ENCODE peak calls at places on chromosomes 11 and 22, in ten cellular contexts. M is brain microvascular endothelial cell, X is endothelial cell, K is cardiac fibroblast, G is Caco-2, Z is dorsolateral prefrontal cortex, J is foreskin keratinocyte, L is sigmoid colon, D is heart left ventricle, E is colonic mucosa. O is an unnamed sample.

GRCh38 chr11:119843760-119844330 is 114.8 kb upstream of the NECTIN1 start:
- DNase-seq in M (no peak), X (no peak), K (no peak), G (no peak), Z (no peak), J (peak), L (no peak), D (no peak), E (no peak), O (no peak)

GRCh38 chr22:42747701-42748513 is 27.2 kb upstream of the A4GALT start:
- DNase-seq in M (peak), X (no peak), K (peak), G (no peak), Z (no peak), J (peak), L (no peak), D (peak), E (no peak), O (no peak)

GRCh38 chr22:25027552-25027951 is 75.0 kb downstream of the KIAA1671 start:
- DNase-seq in M (no peak), X (no peak), K (peak), G (no peak), Z (no peak), J (peak), L (no peak), D (no peak), E (peak), O (no peak)

GRCh38 chr11:126011220-126011619 is 51.4 kb downstream of the CDON start:
- DNase-seq in M (no peak), X (no peak), K (peak), G (no peak), Z (no peak), J (peak), L (no peak), D (no peak), E (no peak), O (no peak)

GRCh38 chr11:75311858-75312288 is 39.6 kb downstream of the ARRB1 start:
- DNase-seq in M (peak), X (no peak), K (peak), G (no peak), Z (peak), J (no peak), L (peak), D (peak), E (peak), O (no peak)

GRCh38 chr11:36452987-36453386 is 57.1 kb downstream of the TRAF6 start:
- DNase-seq in M (no peak), X (no peak), K (peak), G (no peak), Z (no peak), J (no peak), L (no peak), D (no peak), E (no peak), O (no peak)

GRCh38 chr22:44947029-44947428 is 62.8 kb downstream of the PHF21B start:
- DNase-seq in M (no peak), X (no peak), K (no peak), G (no peak), Z (peak), J (no peak), L (no peak), D (no peak), E (no peak), O (no peak)

GRCh38 chr11:13433437-13433836 is 29.6 kb downstream of the BTBD10 start:
- DNase-seq in M (no peak), X (no peak), K (no peak), G (no peak), Z (no peak), J (no peak), L (no peak), D (no peak), E (no peak), O (no peak)

GRCh38 chr22:46083383-46084350 is 66.7 kb upstream of the PPARA start:
- DNase-seq in M (no peak), X (no peak), K (no peak), G (peak), Z (no peak), J (no peak), L (peak), D (peak), E (no peak), O (no peak)

GRCh38 chr22:29016067-29016938 is 45.3 kb downstream of the C22orf31 start:
- DNase-seq in M (no peak), X (no peak), K (no peak), G (no peak), Z (no peak), J (no peak), L (no peak), D (no peak), E (no peak), O (no peak)

GRCh38 chr11:122656073-122656630 is 630 bp downstream of the UBASH3B start:
- DNase-seq in M (no peak), X (peak), K (peak), G (peak), Z (peak), J (peak), L (peak), D (peak), E (peak), O (no peak)

GRCh38 chr11:837990-838307 is 4.4 kb downstream of the POLR2L start:
- DNase-seq in M (no peak), X (no peak), K (no peak), G (no peak), Z (no peak), J (no peak), L (no peak), D (no peak), E (no peak), O (no peak)

GRCh38 chr11:72812968-72813739 is 1.1 kb upstream of the ATG16L2 start:
- DNase-seq in M (peak), X (peak), K (peak), G (peak), Z (peak), J (peak), L (peak), D (no peak), E (peak), O (no peak)
- TF ChIP-seq CTCF in M (peak), X (peak), K (peak), G (peak), Z (peak), J (peak), L (no peak), D (peak), E (peak), O (no peak)

DNA sequence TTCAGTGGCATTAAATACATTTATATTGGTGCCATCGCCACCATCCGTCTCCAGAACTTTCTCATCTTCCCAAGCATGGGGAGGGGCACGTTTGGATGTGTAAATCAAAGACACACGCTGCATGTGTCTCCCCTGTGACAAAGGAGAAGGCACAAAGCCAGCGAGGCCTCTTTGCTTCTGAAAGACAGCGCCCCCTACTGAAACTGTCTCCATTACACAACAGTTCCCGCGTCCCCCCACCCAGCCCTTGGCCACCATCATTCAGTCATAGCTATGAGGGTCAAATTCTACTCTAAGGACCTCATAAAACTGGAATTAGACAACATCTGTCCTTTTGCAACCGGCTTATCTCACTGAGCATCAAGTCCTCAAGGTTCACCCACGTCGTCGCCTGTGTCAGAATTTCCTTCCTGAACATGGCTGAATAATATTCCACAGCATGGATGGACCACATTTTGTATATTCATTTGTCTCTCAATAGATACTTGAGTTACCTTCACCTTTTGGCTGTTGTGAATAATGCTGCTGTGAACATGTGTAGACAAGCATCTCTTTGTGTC is 64.8 kb downstream of the IGF2 start:
- DNase-seq in M (no peak), X (no peak), K (no peak), G (no peak), Z (no peak), J (peak), L (no peak), D (no peak), E (no peak), O (no peak)
- TF ChIP-seq CTCF in M (peak), X (peak), K (peak), G (peak), Z (no peak), J (peak), L (no peak), D (no peak), E (no peak), O (no peak)

GRCh38 chr11:27184458-27185312 is 144.1 kb downstream of the BBOX1 start:
- DNase-seq in M (no peak), X (no peak), K (no peak), G (no peak), Z (no peak), J (peak), L (no peak), D (no peak), E (no peak), O (no peak)

GRCh38 chr11:27191061-27191460 is 150.4 kb downstream of the BBOX1 start:
- DNase-seq in M (no peak), X (no peak), K (no peak), G (no peak), Z (no peak), J (no peak), L (no peak), D (no peak), E (no peak), O (no peak)

GRCh38 chr11:27183672-27184457 is 143.2 kb downstream of the BBOX1 start:
- DNase-seq in M (peak), X (peak), K (peak), G (peak), Z (peak), J (peak), L (peak), D (peak), E (peak), O (no peak)

GRCh38 chr11:27187848-27188621 is 147.4 kb downstream of the BBOX1 start:
- DNase-seq in M (no peak), X (no peak), K (no peak), G (no peak), Z (no peak), J (no peak), L (no peak), D (no peak), E (peak), O (no peak)

DNA sequence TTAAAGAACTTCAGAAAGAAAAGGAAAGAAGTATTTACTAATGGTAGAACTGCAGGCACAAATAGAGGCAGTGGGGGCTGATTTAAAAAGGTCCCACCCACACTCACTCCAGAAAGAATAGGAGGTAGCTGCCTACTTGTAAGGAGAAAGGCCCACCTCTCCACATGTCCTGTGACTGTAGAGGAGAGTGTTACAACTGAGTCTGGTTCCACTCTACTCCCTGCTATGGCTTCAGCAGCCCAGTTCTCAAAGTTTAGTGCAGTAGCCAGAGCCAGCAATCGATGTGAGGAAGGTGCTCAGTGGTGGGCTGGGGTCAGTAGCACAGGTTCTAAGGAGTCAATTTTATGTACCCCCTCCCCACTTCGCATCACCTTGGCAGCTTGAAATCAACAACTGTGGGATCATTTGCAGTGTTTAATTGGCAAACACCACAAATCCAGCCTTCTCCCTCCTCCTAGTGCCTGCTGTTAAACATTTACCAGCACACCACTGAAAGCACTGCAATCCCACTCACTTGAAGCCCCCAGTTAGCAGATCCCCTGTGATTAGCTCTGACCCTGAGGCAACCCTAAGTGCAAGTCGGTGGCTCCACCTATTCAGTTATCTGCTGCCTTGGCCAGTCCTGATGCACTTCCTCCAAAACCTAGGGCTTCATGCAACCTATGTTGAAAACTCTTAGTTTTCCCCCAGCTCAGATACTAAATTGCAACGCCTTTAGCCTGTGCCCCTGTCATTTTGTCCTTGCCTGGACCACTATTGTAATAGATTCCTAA is 146.6 kb downstream of the BBOX1 start:
- DNase-seq in M (no peak), X (no peak), K (no peak), G (peak), Z (no peak), J (no peak), L (no peak), D (no peak), E (no peak), O (no peak)
- TF ChIP-seq CTCF in M (no peak), X (no peak), K (no peak), G (no peak), Z (no peak), J (no peak), L (no peak), D (no peak), E (no peak), O (no peak)

GRCh38 chr22:37204045-37204655 is 8.1 kb downstream of the SSTR3 start:
- DNase-seq in M (no peak), X (no peak), K (no peak), G (peak), Z (no peak), J (no peak), L (peak), D (no peak), E (no peak), O (no peak)
- TF ChIP-seq CTCF in M (no peak), X (no peak), K (no peak), G (no peak), Z (no peak), J (no peak), L (no peak), D (no peak), E (no peak), O (no peak)

DNA sequence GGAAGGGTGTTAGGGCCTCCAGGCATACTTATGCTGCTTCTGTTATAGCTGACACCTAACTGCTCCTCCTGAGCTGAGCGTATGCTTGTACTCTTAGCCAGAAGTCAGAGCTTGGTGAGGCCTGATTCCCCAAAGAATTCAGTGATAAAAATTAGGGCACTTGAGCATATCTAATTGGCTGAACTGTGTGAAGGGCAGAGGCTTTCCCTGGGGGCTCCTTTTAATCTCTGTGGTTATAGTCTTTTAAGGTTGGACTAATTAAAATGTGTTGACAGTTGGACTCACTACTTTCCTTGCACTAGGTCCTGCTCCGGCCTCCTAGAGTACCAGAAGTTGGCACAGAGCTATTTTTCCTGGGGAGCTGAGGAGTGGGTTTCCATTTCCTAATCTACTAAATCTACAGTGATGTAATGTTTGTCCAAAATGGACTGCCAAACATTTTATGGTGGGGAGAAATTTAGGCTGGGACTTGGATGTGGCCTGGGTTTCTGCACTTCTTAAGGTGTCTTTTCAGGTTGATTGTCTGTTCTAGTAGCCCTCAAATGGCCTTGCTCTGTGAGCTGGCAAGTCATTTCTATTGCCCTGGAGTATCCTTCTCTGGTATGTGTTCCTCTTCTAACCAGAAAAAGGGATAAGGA is 18.4 kb downstream of the STIM1 start:
- DNase-seq in M (no peak), X (no peak), K (no peak), G (no peak), Z (no peak), J (no peak), L (no peak), D (no peak), E (no peak), O (no peak)
- TF ChIP-seq CTCF in M (no peak), X (no peak), K (no peak), G (no peak), Z (no peak), J (no peak), L (no peak), D (no peak), E (no peak), O (no peak)

GRCh38 chr22:20071524-20071972 is 8.5 kb upstream of the DGCR8 start:
- DNase-seq in M (no peak), X (no peak), K (no peak), G (no peak), Z (no peak), J (no peak), L (no peak), D (no peak), E (no peak), O (no peak)

GRCh38 chr22:20080776-20081654 is 974 bp downstream of the DGCR8 start:
- DNase-seq in M (peak), X (peak), K (peak), G (no peak), Z (no peak), J (peak), L (no peak), D (peak), E (peak), O (no peak)

GRCh38 chr22:20080445-20080775 is 369 bp downstream of the DGCR8 start:
- DNase-seq in M (peak), X (peak), K (peak), G (peak), Z (peak), J (no peak), L (peak), D (peak), E (peak), O (no peak)

GRCh38 chr22:20079745-20080444 is at the start of gene DGCR8:
- DNase-seq in M (peak), X (peak), K (peak), G (peak), Z (peak), J (peak), L (peak), D (peak), E (peak), O (peak)

GRCh38 chr22:20076627-20077172 is 3.3 kb upstream of the DGCR8 start:
- DNase-seq in M (no peak), X (no peak), K (no peak), G (no peak), Z (no peak), J (no peak), L (no peak), D (peak), E (no peak), O (no peak)
- TF ChIP-seq CTCF in M (no peak), X (no peak), K (no peak), G (no peak), Z (no peak), J (no peak), L (no peak), D (no peak), E (no peak), O (no peak)

GRCh38 chr22:38413085-38414008 is 41.7 kb downstream of the KCNJ4 start:
- DNase-seq in M (no peak), X (no peak), K (no peak), G (peak), Z (peak), J (no peak), L (peak), D (peak), E (peak), O (no peak)
- TF ChIP-seq CTCF in M (no peak), X (no peak), K (no peak), G (no peak), Z (no peak), J (no peak), L (no peak), D (no peak), E (no peak), O (no peak)

DNA sequence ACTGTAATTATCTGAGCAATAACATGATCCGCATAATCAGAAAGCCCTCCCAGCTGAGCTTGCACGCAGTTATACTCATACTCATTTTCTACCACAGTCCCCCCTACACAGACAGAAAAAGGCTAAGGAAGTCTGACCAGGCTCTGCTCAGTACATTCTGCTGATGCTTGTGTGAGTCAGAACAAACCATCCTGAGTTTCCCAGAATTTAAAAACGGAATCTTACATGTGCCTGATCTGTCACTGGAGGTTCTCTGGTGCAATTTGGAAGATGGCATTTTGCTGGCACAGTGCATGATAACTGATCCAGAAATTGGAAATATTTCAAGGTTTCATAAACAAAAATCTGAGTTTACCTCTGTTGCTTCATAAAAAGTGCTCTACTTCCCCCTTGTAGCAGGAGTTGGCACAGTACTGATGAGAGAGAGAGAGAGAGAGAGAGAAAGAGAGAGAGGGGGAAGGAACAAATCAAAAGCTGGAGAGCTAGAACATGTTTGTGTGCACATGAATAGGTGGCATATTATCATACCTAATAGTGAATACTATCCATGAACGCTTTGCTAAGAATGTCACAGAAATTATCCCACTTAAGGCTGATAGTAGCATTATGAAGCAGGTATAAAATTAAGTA is 1085.3 kb downstream of the DLG2 start:
- DNase-seq in M (peak), X (no peak), K (peak), G (no peak), Z (peak), J (peak), L (no peak), D (no peak), E (no peak), O (no peak)
- TF ChIP-seq CTCF in M (no peak), X (no peak), K (no peak), G (no peak), Z (no peak), J (no peak), L (no peak), D (no peak), E (no peak), O (no peak)

GRCh38 chr22:41264408-41264941 is 21.5 kb downstream of the RANGAP1 start:
- DNase-seq in M (no peak), X (no peak), K (no peak), G (no peak), Z (peak), J (no peak), L (no peak), D (no peak), E (no peak), O (no peak)

GRCh38 chr22:41261541-41262249 is 21.0 kb upstream of the CHADL start:
- DNase-seq in M (no peak), X (no peak), K (no peak), G (no peak), Z (no peak), J (no peak), L (no peak), D (peak), E (no peak), O (no peak)

GRCh38 chr22:41263704-41264103 is 22.3 kb downstream of the RANGAP1 start:
- DNase-seq in M (no peak), X (no peak), K (no peak), G (no peak), Z (no peak), J (no peak), L (no peak), D (no peak), E (no peak), O (no peak)

GRCh38 chr22:41260871-41261270 is 20.1 kb upstream of the CHADL start:
- DNase-seq in M (no peak), X (no peak), K (no peak), G (no peak), Z (no peak), J (no peak), L (no peak), D (peak), E (no peak), O (no peak)

DNA sequence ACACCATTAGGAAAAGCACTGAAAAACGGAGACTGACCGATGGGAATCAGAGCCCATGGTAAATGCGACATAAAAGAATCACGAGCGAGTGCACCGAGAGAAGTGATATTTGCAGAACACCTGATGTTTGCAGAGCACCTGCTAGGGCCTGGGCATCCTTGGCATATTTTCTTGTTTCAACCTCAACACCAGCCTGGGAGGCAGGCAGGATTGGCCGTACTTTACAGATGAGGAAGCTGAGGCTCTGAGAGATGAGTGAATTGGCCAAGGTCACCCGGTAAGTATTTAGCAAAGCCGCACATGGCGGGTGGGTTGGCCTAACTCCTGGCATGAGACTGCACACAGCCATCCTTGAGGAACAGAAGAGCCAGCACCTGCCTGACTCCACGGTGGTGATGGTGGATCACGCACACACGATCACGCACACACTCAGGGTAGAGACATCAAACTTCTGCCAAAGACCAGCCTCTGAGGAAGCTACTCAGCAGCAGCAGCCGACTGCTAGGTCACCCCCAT is 21.6 kb upstream of the CHADL start:
- DNase-seq in M (no peak), X (no peak), K (no peak), G (no peak), Z (no peak), J (no peak), L (no peak), D (no peak), E (no peak), O (no peak)
- TF ChIP-seq CTCF in M (no peak), X (no peak), K (no peak), G (no peak), Z (no peak), J (no peak), L (no peak), D (no peak), E (no peak), O (no peak)